ENCODE peak calls at places on chromosomes 4 and X, in ten cellular contexts. W is GM18507; C is prostate gland; V is adipocyte; M is head of caudate nucleus; F is T-helper 22 cell; L is stimulated activated CD8-positive, alpha-beta memory T cell treated with anti-CD3 and anti-CD28 coated beads, Interleukin-7, amount 100 ng/mL, for 1 hour; H is stimulated activated CD4-positive, alpha-beta T cell treated with anti-CD3 and anti-CD28 coated beads, Interleukin-12 subunit alpha, Interleukin-12 subunit beta, amount 100 ng/mL, for 48 hours; Y is M059J; N is activated CD8-positive, alpha-beta T cell treated with anti-CD3 and anti-CD28 coated beads, Interleukin-2, amount 10 ng/mL, durations not matched to agents 7 days and 5 days. K is an unnamed sample.

GRCh38 chr4:56698329-56698728 is 17.2 kb upstream of the HOPX start:
- DNase-seq in W (no peak), C (no peak), V (no peak), M (no peak), F (no peak), L (no peak), H (no peak), Y (peak), N (no peak), K (no peak)

GRCh38 chrX:8848921-8849320 is 47.7 kb upstream of the FAM9A start:
- DNase-seq in W (no peak), C (no peak), V (no peak), M (no peak), F (no peak), L (no peak), H (no peak), Y (peak), N (no peak), K (no peak)

GRCh38 chr4:21470531-21470930 is 478.0 kb downstream of the KCNIP4 start:
- DNase-seq in W (no peak), C (no peak), V (peak), M (no peak), F (no peak), L (no peak), H (no peak), Y (peak), N (no peak), K (no peak)

GRCh38 chrX:55057691-55058249 is 17.1 kb upstream of the PAGE2B start:
- DNase-seq in W (peak), C (no peak), V (peak), M (peak), F (no peak), L (no peak), H (peak), Y (peak), N (peak), K (no peak)

GRCh38 chr4:125316781-125317525 is 2.2 kb downstream of the FAT4 start:
- DNase-seq in W (no peak), C (no peak), V (peak), M (peak), F (no peak), L (no peak), H (no peak), Y (peak), N (no peak), K (no peak)

GRCh38 chr4:123651127-123651526 is 254.5 kb downstream of the SPRY1 start:
- DNase-seq in W (no peak), C (peak), V (peak), M (no peak), F (no peak), L (no peak), H (no peak), Y (no peak), N (no peak), K (no peak)

GRCh38 chr4:2930821-2931764 is 32.1 kb downstream of the NOP14 start:
- DNase-seq in W (no peak), C (peak), V (no peak), M (peak), F (no peak), L (no peak), H (no peak), Y (no peak), N (no peak), K (no peak)

GRCh38 chr4:48722509-48723446 is 57.3 kb downstream of the FRYL start:
- DNase-seq in W (no peak), C (no peak), V (no peak), M (no peak), F (no peak), L (no peak), H (no peak), Y (peak), N (no peak), K (no peak)

GRCh38 chrX:53279296-53280237 is 1.8 kb downstream of the IQSEC2 start:
- DNase-seq in W (no peak), C (no peak), V (no peak), M (no peak), F (no peak), L (no peak), H (no peak), Y (no peak), N (peak), K (no peak)

GRCh38 chr4:68599150-68599549 is 23.0 kb upstream of the UGT2B17 start:
- DNase-seq in W (no peak), C (no peak), V (no peak), M (no peak), F (no peak), L (no peak), H (no peak), Y (peak), N (no peak), K (no peak)

GRCh38 chrX:43973249-43973672 is at the start of gene NDP:
- DNase-seq in W (no peak), C (no peak), V (peak), M (peak), F (no peak), L (no peak), H (no peak), Y (peak), N (no peak), K (no peak)

GRCh38 chrX:151975228-151975593 is 735 bp upstream of the GABRE start:
- DNase-seq in W (no peak), C (no peak), V (no peak), M (no peak), F (no peak), L (no peak), H (no peak), Y (peak), N (no peak), K (no peak)

GRCh38 chrX:14899607-14900006 is 26.4 kb downstream of the MOSPD2 start:
- DNase-seq in W (no peak), C (no peak), V (peak), M (no peak), F (no peak), L (no peak), H (no peak), Y (peak), N (no peak), K (no peak)

GRCh38 chr4:13541720-13542576 is 2.4 kb downstream of the NKX3-2 start:
- DNase-seq in W (no peak), C (peak), V (no peak), M (peak), F (no peak), L (no peak), H (no peak), Y (no peak), N (peak), K (peak)

GRCh38 chr4:15410750-15411149 is 17.1 kb upstream of the C1QTNF7 start:
- DNase-seq in W (no peak), C (no peak), V (no peak), M (no peak), F (no peak), L (no peak), H (peak), Y (no peak), N (peak), K (no peak)

GRCh38 chr4:122827258-122827887 is 742 bp downstream of the FGF2 start:
- DNase-seq in W (peak), C (no peak), V (peak), M (peak), F (no peak), L (no peak), H (no peak), Y (peak), N (peak), K (peak)

GRCh38 chr4:102493794-102494193 is 7.4 kb upstream of the NFKB1 start:
- DNase-seq in W (no peak), C (no peak), V (no peak), M (no peak), F (no peak), L (no peak), H (no peak), Y (peak), N (no peak), K (no peak)

GRCh38 chrX:71846429-71846828 is 64.2 kb upstream of the NHSL2 start:
- DNase-seq in W (no peak), C (no peak), V (no peak), M (no peak), F (no peak), L (no peak), H (no peak), Y (peak), N (no peak), K (no peak)

GRCh38 chr4:8205241-8205707 is 6.2 kb downstream of the SH3TC1 start:
- DNase-seq in W (no peak), C (no peak), V (no peak), M (no peak), F (no peak), L (no peak), H (no peak), Y (peak), N (no peak), K (no peak)

GRCh38 chrX:72130156-72130761 is 1.5 kb downstream of the RTL5 start:
- DNase-seq in W (no peak), C (no peak), V (no peak), M (no peak), F (no peak), L (no peak), H (no peak), Y (no peak), N (no peak), K (no peak)

GRCh38 chr4:146049802-146050201 is 111.2 kb upstream of the ZNF827 start:
- DNase-seq in W (peak), C (no peak), V (no peak), M (no peak), F (no peak), L (no peak), H (no peak), Y (no peak), N (no peak), K (no peak)

GRCh38 chrX:110097920-110098319 is 95.0 kb downstream of the TMEM164 start:
- DNase-seq in W (no peak), C (no peak), V (no peak), M (no peak), F (no peak), L (no peak), H (no peak), Y (peak), N (no peak), K (no peak)

GRCh38 chr4:74376888-74377483 is 12.0 kb downstream of the EREG start:
- DNase-seq in W (peak), C (no peak), V (peak), M (no peak), F (no peak), L (no peak), H (no peak), Y (peak), N (no peak), K (no peak)

GRCh38 chr4:113834302-113834701 is 72.8 kb upstream of the CAMK2D start:
- DNase-seq in W (no peak), C (no peak), V (peak), M (no peak), F (no peak), L (no peak), H (no peak), Y (no peak), N (no peak), K (no peak)

GRCh38 chr4:138348055-138348454 is 105.9 kb upstream of the SLC7A11 start:
- DNase-seq in W (no peak), C (no peak), V (no peak), M (no peak), F (no peak), L (no peak), H (no peak), Y (peak), N (no peak), K (no peak)

GRCh38 chrX:64206556-64207162 is 1.2 kb upstream of the AMER1 start:
- DNase-seq in W (no peak), C (peak), V (peak), M (no peak), F (no peak), L (no peak), H (no peak), Y (no peak), N (no peak), K (no peak)

GRCh38 chrX:20144491-20144890 is 2.9 kb upstream of the EIF1AX start:
- DNase-seq in W (no peak), C (no peak), V (no peak), M (no peak), F (no peak), L (no peak), H (no peak), Y (peak), N (no peak), K (no peak)

GRCh38 chrX:152884171-152884570 is 13.7 kb upstream of the ZNF185 start:
- DNase-seq in W (no peak), C (no peak), V (no peak), M (no peak), F (no peak), L (no peak), H (no peak), Y (no peak), N (no peak), K (no peak)

GRCh38 chr4:54050214-54050904 is 14.0 kb downstream of the CHIC2 start:
- DNase-seq in W (no peak), C (no peak), V (no peak), M (no peak), F (no peak), L (no peak), H (no peak), Y (no peak), N (no peak), K (no peak)

GRCh38 chr4:70958681-70959080 is 34.8 kb upstream of the DCK start:
- DNase-seq in W (no peak), C (no peak), V (peak), M (no peak), F (no peak), L (no peak), H (no peak), Y (peak), N (no peak), K (no peak)

GRCh38 chr4:186485621-186486062 is 69.7 kb downstream of the MTNR1A start:
- DNase-seq in W (no peak), C (peak), V (peak), M (peak), F (no peak), L (no peak), H (no peak), Y (peak), N (no peak), K (no peak)

GRCh38 chr4:707929-708630 is 2.4 kb downstream of the PCGF3 start:
- DNase-seq in W (no peak), C (no peak), V (no peak), M (no peak), F (no peak), L (no peak), H (no peak), Y (no peak), N (no peak), K (no peak)

GRCh38 chr4:10299601-10300000 is 157.6 kb downstream of the ZNF518B start:
- DNase-seq in W (no peak), C (no peak), V (no peak), M (no peak), F (no peak), L (no peak), H (no peak), Y (peak), N (no peak), K (no peak)

GRCh38 chr4:157521916-157522315 is 301.4 kb downstream of the GRIA2 start:
- DNase-seq in W (no peak), C (no peak), V (no peak), M (no peak), F (no peak), L (no peak), H (no peak), Y (no peak), N (no peak), K (no peak)

GRCh38 chr4:184968784-184969201 is 49.5 kb upstream of the HELT start:
- DNase-seq in W (no peak), C (peak), V (no peak), M (no peak), F (no peak), L (no peak), H (no peak), Y (no peak), N (no peak), K (no peak)

GRCh38 chr4:183773790-183774189 is 114.7 kb downstream of the TRAPPC11 start:
- DNase-seq in W (no peak), C (no peak), V (no peak), M (no peak), F (no peak), L (no peak), H (no peak), Y (no peak), N (no peak), K (no peak)

GRCh38 chr4:76605099-76605563 is 170.1 kb downstream of the SHROOM3 start:
- DNase-seq in W (no peak), C (no peak), V (no peak), M (no peak), F (no peak), L (no peak), H (no peak), Y (peak), N (no peak), K (no peak)

GRCh38 chr4:165369522-165369921 is 9.3 kb upstream of the CPE start:
- DNase-seq in W (no peak), C (peak), V (peak), M (no peak), F (no peak), L (no peak), H (no peak), Y (peak), N (no peak), K (no peak)

K was measured in T-helper 17 cell.